ENCODE peak calls at places on chromosomes 3 and 15, in ten cellular contexts. R is psoas muscle, O is HCT116, J is transverse colon, F is uterus, M is ovary, N is K562, C is DND-41, L is tibial artery, T is neuronal stem cell. Z is an unnamed sample. For H3K4me1, the result is how much of the 10 kb centered on the place peaks cover.

GRCh38 chr15:50148362-50148963 is 29.4 kb upstream of the ATP8B4 start:
- DNase-seq in R (no peak), O (peak), J (peak), F (no peak), M (no peak), N (peak), C (no peak), L (no peak), T (peak), Z (no peak)

GRCh38 chr3:188962253-188963247 is 209.2 kb upstream of the TPRG1 start:
- DNase-seq in R (no peak), O (no peak), J (no peak), F (no peak), M (no peak), N (no peak), C (peak), L (no peak), T (no peak), Z (no peak)

GRCh38 chr3:189324538-189325138 is 152.9 kb downstream of the TPRG1 start:
- DNase-seq in R (no peak), O (peak), J (peak), F (no peak), M (no peak), N (no peak), C (peak), L (no peak), T (no peak), Z (no peak)

GRCh38 chr3:193095366-193095765 is 145.7 kb upstream of the PLAAT1 start:
- DNase-seq in R (no peak), O (no peak), J (no peak), F (no peak), M (no peak), N (no peak), C (no peak), L (no peak), T (no peak), Z (no peak)

GRCh38 chr3:187997490-187997889 is 156.5 kb upstream of the LPP start:
- DNase-seq in R (no peak), O (no peak), J (no peak), F (no peak), M (no peak), N (no peak), C (no peak), L (no peak), T (no peak), Z (no peak)

GRCh38 chr3:156131241-156131640 is 10.9 kb downstream of the KCNAB1 start:
- DNase-seq in R (no peak), O (no peak), J (no peak), F (no peak), M (no peak), N (no peak), C (no peak), L (no peak), T (no peak), Z (no peak)

GRCh38 chr3:124059580-124059979 is 67.7 kb upstream of the ROPN1 start:
- DNase-seq in R (no peak), O (no peak), J (no peak), F (no peak), M (no peak), N (no peak), C (no peak), L (no peak), T (no peak), Z (no peak)

GRCh38 chr3:102124301-102125158 is 275.2 kb downstream of the NFKBIZ start:
- DNase-seq in R (no peak), O (no peak), J (no peak), F (no peak), M (no peak), N (no peak), C (no peak), L (no peak), T (no peak), Z (no peak)

GRCh38 chr15:80285379-80285778 is 33.4 kb upstream of the CTXND1 start:
- DNase-seq in R (no peak), O (no peak), J (no peak), F (no peak), M (no peak), N (no peak), C (no peak), L (no peak), T (no peak), Z (no peak)

GRCh38 chr3:6806991-6807390 is 53.9 kb upstream of the GRM7 start:
- DNase-seq in R (no peak), O (no peak), J (no peak), F (no peak), M (no peak), N (no peak), C (no peak), L (no peak), T (no peak), Z (no peak)

GRCh38 chr3:30347679-30348216 is 258.7 kb upstream of the TGFBR2 start:
- DNase-seq in R (no peak), O (no peak), J (no peak), F (no peak), M (no peak), N (no peak), C (peak), L (no peak), T (no peak), Z (no peak)

GRCh38 chr15:62737551-62737950 is 305.0 kb upstream of the TPM1 start:
- DNase-seq in R (no peak), O (no peak), J (no peak), F (no peak), M (no peak), N (no peak), C (no peak), L (no peak), T (no peak), Z (no peak)

GRCh38 chr3:81874738-81875137 is 113.3 kb upstream of the GBE1 start:
- DNase-seq in R (no peak), O (no peak), J (no peak), F (no peak), M (no peak), N (no peak), C (no peak), L (no peak), T (no peak), Z (no peak)

GRCh38 chr15:95630683-95631082 is 699.8 kb upstream of the NR2F2 start:
- DNase-seq in R (no peak), O (no peak), J (no peak), F (no peak), M (no peak), N (no peak), C (no peak), L (no peak), T (no peak), Z (no peak)

GRCh38 chr15:90561344-90562244 is 31.9 kb downstream of the CRTC3 start:
- DNase-seq in R (no peak), O (no peak), J (no peak), F (peak), M (peak), N (no peak), C (peak), L (no peak), T (no peak), Z (no peak)

GRCh38 chr15:52337198-52337853 is 41.7 kb upstream of the MYO5C start:
- DNase-seq in R (no peak), O (no peak), J (no peak), F (no peak), M (no peak), N (no peak), C (no peak), L (no peak), T (no peak), Z (no peak)

GRCh38 chr3:59006791-59007517 is 42.9 kb downstream of the CFAP20DC start:
- DNase-seq in R (no peak), O (no peak), J (no peak), F (no peak), M (no peak), N (peak), C (no peak), L (no peak), T (no peak), Z (peak)

GRCh38 chr15:39250460-39251186 is 330.3 kb upstream of the THBS1 start:
- DNase-seq in R (no peak), O (no peak), J (no peak), F (no peak), M (no peak), N (no peak), C (no peak), L (no peak), T (no peak), Z (no peak)

GRCh38 chr3:42694366-42694765 is 8.2 kb downstream of the HHATL start:
- DNase-seq in R (no peak), O (no peak), J (no peak), F (no peak), M (peak), N (no peak), C (no peak), L (no peak), T (no peak), Z (no peak)

GRCh38 chr3:186713499-186713898 is 3.7 kb upstream of the KNG1 start:
- DNase-seq in R (no peak), O (no peak), J (no peak), F (no peak), M (no peak), N (no peak), C (no peak), L (no peak), T (no peak), Z (no peak)

GRCh38 chr15:41940441-41940857 is 31.9 kb downstream of the EHD4 start:
- DNase-seq in R (peak), O (peak), J (no peak), F (no peak), M (no peak), N (no peak), C (no peak), L (no peak), T (no peak), Z (no peak)

GRCh38 chr3:109985942-109986555 is 648.7 kb upstream of the DPPA4 start:
- DNase-seq in R (no peak), O (no peak), J (no peak), F (no peak), M (no peak), N (no peak), C (no peak), L (no peak), T (no peak), Z (no peak)

GRCh38 chr3:185983495-185984141 is 45.8 kb upstream of the TRA2B start:
- DNase-seq in R (peak), O (peak), J (peak), F (peak), M (peak), N (peak), C (peak), L (peak), T (peak), Z (peak)

GRCh38 chr3:182618981-182619591 is 174.2 kb upstream of the ATP11B start:
- DNase-seq in R (no peak), O (peak), J (no peak), F (no peak), M (no peak), N (no peak), C (no peak), L (no peak), T (no peak), Z (no peak)

GRCh38 chr3:25472153-25472552 is 44.1 kb downstream of the RARB start:
- DNase-seq in R (no peak), O (no peak), J (no peak), F (no peak), M (no peak), N (peak), C (no peak), L (no peak), T (no peak), Z (no peak)

GRCh38 chr3:47515864-47516319 is 2.4 kb upstream of the ELP6 start:
- DNase-seq in R (no peak), O (no peak), J (no peak), F (no peak), M (no peak), N (peak), C (no peak), L (no peak), T (no peak), Z (no peak)

GRCh38 chr15:90681480-90681879 is 35.7 kb upstream of the BLM start:
- DNase-seq in R (peak), O (no peak), J (no peak), F (no peak), M (no peak), N (no peak), C (no peak), L (peak), T (no peak), Z (no peak)

GRCh38 chr3:122183521-122183892 is at the start of gene CASR:
- DNase-seq in R (no peak), O (no peak), J (peak), F (no peak), M (no peak), N (no peak), C (no peak), L (no peak), T (no peak), Z (no peak)

GRCh38 chr15:99105516-99106341 is 849 bp downstream of the SYNM start:
- DNase-seq in R (peak), O (no peak), J (peak), F (peak), M (no peak), N (no peak), C (no peak), L (peak), T (peak), Z (peak)

GRCh38 chr15:34999906-35000305 is 11.8 kb upstream of the ZNF770 start:
- DNase-seq in R (no peak), O (no peak), J (no peak), F (no peak), M (no peak), N (no peak), C (no peak), L (no peak), T (no peak), Z (no peak)

GRCh38 chr15:31200735-31201151 is 99.2 kb upstream of the TRPM1 start:
- DNase-seq in R (peak), O (no peak), J (peak), F (no peak), M (peak), N (peak), C (no peak), L (peak), T (peak), Z (peak)

GRCh38 chr3:113242091-113242581 is 30.8 kb downstream of the BOC start:
- DNase-seq in R (no peak), O (no peak), J (no peak), F (peak), M (no peak), N (no peak), C (no peak), L (no peak), T (no peak), Z (no peak)

GRCh38 chr3:19065027-19065426 is 83.3 kb upstream of the KCNH8 start:
- DNase-seq in R (no peak), O (no peak), J (no peak), F (no peak), M (no peak), N (no peak), C (no peak), L (no peak), T (peak), Z (no peak)

GRCh38 chr15:44081223-44082013 is 113.7 kb downstream of the FRMD5 start:
- DNase-seq in R (no peak), O (no peak), J (no peak), F (no peak), M (no peak), N (no peak), C (no peak), L (no peak), T (no peak), Z (no peak)

GRCh38 chr3:109336272-109336957 is 931 bp downstream of the DPPA4 start:
- DNase-seq in R (no peak), O (no peak), J (no peak), F (no peak), M (no peak), N (no peak), C (no peak), L (no peak), T (no peak), Z (no peak)

GRCh38 chr15:77592768-77593167 is 39.9 kb downstream of the LINGO1 start:
- DNase-seq in R (no peak), O (no peak), J (no peak), F (no peak), M (no peak), N (no peak), C (no peak), L (no peak), T (no peak), Z (no peak)

GRCh38 chr3:10524270-10524669 is 18.9 kb upstream of the ATP2B2 start:
- DNase-seq in R (no peak), O (no peak), J (no peak), F (no peak), M (no peak), N (no peak), C (no peak), L (no peak), T (no peak), Z (no peak)

GRCh38 chr3:10527295-10528016 is 22.1 kb upstream of the ATP2B2 start:
- DNase-seq in R (no peak), O (no peak), J (no peak), F (no peak), M (no peak), N (no peak), C (no peak), L (no peak), T (no peak), Z (no peak)

GRCh38 chr3:10526366-10526765 is 21.0 kb upstream of the ATP2B2 start:
- DNase-seq in R (no peak), O (no peak), J (no peak), F (no peak), M (no peak), N (no peak), C (no peak), L (no peak), T (no peak), Z (no peak)

GRCh38 chr3:10522646-10523303 is 17.4 kb upstream of the ATP2B2 start:
- DNase-seq in R (no peak), O (no peak), J (no peak), F (no peak), M (no peak), N (no peak), C (no peak), L (no peak), T (no peak), Z (no peak)

GRCh38 chr3:10524799-10525301 is 19.5 kb upstream of the ATP2B2 start:
- DNase-seq in R (no peak), O (no peak), J (no peak), F (no peak), M (no peak), N (no peak), C (no peak), L (no peak), T (no peak), Z (no peak)
- H3K4me3 ChIP-seq in R (no peak), O (no peak), J (no peak), F (no peak), M (no peak), N (no peak), C (no peak), L (no peak), T (no peak), Z (no peak)

DNA sequence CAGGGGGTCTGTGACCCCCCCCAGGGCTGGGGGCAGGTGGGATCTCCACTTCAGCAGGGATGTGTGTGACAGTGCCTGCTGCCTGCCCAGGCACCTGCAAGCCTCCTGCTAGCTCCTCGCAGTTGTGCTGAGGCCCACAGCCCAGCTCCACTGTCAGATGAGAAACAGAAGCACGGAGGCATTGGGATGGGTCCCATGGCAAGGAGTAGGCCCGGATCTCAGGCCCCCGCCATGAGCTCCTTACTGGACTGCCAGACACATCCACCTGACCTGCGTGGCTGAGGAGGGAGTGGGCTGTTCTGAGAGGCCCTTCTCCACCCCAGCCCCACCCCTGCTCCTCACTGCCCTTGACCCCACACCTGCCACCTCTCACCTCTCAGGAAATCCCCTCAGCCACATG is 18.2 kb upstream of the SKOR1 start:
- DNase-seq in R (no peak), O (no peak), J (no peak), F (no peak), M (no peak), N (no peak), C (no peak), L (no peak), T (no peak), Z (no peak)
- H3K4me1 ChIP-seq in R (under half), O (under half), J (under half), F (under half), M (under half), N (under half), C (under half), L (under half), T (under half), Z (under half)

GRCh38 chr3:32973982-32974381 is 22.5 kb downstream of the CCR4 start:
- DNase-seq in R (no peak), O (no peak), J (no peak), F (no peak), M (no peak), N (no peak), C (peak), L (no peak), T (no peak), Z (no peak)

GRCh38 chr3:32963871-32964270 is 12.4 kb downstream of the CCR4 start:
- DNase-seq in R (no peak), O (no peak), J (no peak), F (no peak), M (no peak), N (no peak), C (no peak), L (no peak), T (no peak), Z (no peak)

GRCh38 chr3:32972482-32973146 is 21.2 kb downstream of the CCR4 start:
- DNase-seq in R (no peak), O (no peak), J (no peak), F (no peak), M (no peak), N (peak), C (no peak), L (no peak), T (no peak), Z (no peak)

GRCh38 chr3:32969656-32970055 is 18.2 kb downstream of the CCR4 start:
- DNase-seq in R (no peak), O (no peak), J (no peak), F (no peak), M (no peak), N (no peak), C (no peak), L (no peak), T (no peak), Z (no peak)

DNA sequence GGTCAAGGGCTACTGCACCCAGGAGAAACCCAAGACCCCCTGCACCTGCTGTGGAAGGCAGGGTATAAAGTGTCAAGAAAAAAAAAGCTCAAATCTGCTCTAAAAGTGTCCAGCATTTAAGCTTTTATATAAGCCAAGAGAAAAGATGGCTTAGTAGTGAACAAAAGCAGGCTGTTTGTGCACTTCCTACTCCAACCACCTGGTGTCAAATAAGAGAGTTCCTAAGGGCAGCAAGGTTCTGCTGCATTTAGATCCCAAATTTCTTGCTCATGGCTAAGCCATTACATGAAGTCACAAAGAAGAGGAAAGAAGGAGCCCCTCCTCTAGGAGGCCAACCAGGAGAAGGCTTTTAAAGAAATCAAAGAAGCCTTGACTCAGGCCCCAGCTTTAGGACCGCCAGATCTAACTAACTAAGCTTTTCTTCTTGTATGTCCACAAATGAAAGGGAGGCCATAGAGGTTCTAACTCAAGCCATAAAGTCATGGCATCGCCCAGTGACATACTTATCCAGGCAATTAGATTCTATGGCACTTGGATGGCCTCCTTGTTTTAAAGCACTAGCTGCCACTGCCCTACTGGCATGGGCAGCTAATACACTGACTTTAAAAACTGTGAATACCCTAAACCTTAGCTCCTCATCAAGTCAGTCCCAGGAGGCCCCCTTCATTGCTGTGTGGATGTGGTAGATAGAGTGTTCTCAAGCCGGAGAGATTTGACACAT is 17.1 kb downstream of the CCR4 start:
- DNase-seq in R (no peak), O (no peak), J (no peak), F (no peak), M (no peak), N (no peak), C (no peak), L (no peak), T (no peak), Z (no peak)
- H3K27ac ChIP-seq in R (no peak), O (no peak), J (no peak), F (no peak), M (no peak), N (no peak), C (no peak), L (no peak), T (no peak), Z (no peak)

DNA sequence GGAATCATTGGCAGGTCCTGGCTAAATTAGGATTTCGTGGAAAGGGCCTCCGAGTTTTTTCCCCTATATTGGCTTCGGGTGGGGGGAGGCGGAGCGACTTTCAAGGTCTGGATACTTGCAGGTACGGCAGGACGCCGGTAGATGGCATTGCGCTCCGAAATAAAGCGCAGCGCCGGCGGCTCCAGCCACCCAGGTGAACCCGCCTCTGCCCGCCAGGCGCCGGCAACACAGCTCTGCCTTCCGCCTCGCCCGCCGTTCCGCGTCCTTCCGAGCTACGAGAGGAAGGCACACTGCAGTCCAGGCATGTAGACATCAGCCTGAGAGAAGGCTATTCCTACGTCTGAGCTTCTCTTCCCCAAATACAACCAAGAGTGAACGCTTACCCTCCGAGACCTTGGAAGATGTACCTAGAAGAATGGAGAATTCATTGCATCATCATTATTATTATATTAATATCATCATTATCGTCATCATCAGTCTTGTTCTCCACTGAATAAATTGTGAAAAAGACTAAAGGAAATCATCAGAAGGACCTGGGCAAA is 514.1 kb downstream of the MECOM start:
- DNase-seq in R (peak), O (peak), J (peak), F (peak), M (peak), N (peak), C (peak), L (peak), T (peak), Z (peak)
- H3K4me3 ChIP-seq in R (peak), O (peak), J (peak), F (no peak), M (peak), N (peak), C (no peak), L (peak), T (peak), Z (peak)

GRCh38 chr3:139121513-139122220 is 77.0 kb upstream of the PRR23C start:
- DNase-seq in R (no peak), O (no peak), J (peak), F (no peak), M (peak), N (peak), C (no peak), L (no peak), T (no peak), Z (no peak)
- H3K4me1 ChIP-seq in R (under half), O (under half), J (under half), F (under half), M (under half), N (under half), C (under half), L (under half), T (under half), Z (under half)